ENCODE peak calls at places on chromosome 1, in eight cellular contexts. One of them, this sample, is unnamed. For H3K36me3, the result is how much of the 10 kb centered on the place peaks cover.

GRCh38 chr1:40944841-40945430 is 34.6 kb upstream of the CTPS1 start:
- DNase-seq in tibial artery: peak
- DNase-seq in CD8-positive, alpha-beta T cell: no peak
- DNase-seq in heart right ventricle: no peak
- DNase-seq in body of pancreas: peak
- DNase-seq in cardiac muscle cell: peak
- DNase-seq in bronchial epithelial cell: no peak
- DNase-seq in adrenal gland: peak
- DNase-seq in this sample: no peak

GRCh38 chr1:202105571-202106339 is 17.0 kb upstream of the GPR37L1 start:
- DNase-seq in cardiac muscle cell: peak
- DNase-seq in body of pancreas: peak
- DNase-seq in tibial artery: no peak
- DNase-seq in heart right ventricle: no peak
- DNase-seq in bronchial epithelial cell: peak
- DNase-seq in adrenal gland: no peak
- DNase-seq in CD8-positive, alpha-beta T cell: no peak
- DNase-seq in this sample: no peak

GRCh38 chr1:66300280-66300973 is 233.5 kb upstream of the SGIP1 start:
- DNase-seq in cardiac muscle cell: peak
- DNase-seq in CD8-positive, alpha-beta T cell: no peak
- DNase-seq in heart right ventricle: no peak
- DNase-seq in adrenal gland: no peak
- DNase-seq in body of pancreas: no peak
- DNase-seq in tibial artery: no peak
- DNase-seq in bronchial epithelial cell: no peak
- DNase-seq in this sample: no peak

GRCh38 chr1:201268604-201269151 is 14.6 kb upstream of the PKP1 start:
- DNase-seq in cardiac muscle cell: peak
- DNase-seq in adrenal gland: peak
- DNase-seq in body of pancreas: no peak
- DNase-seq in heart right ventricle: no peak
- DNase-seq in bronchial epithelial cell: peak
- DNase-seq in tibial artery: no peak
- DNase-seq in CD8-positive, alpha-beta T cell: no peak
- DNase-seq in this sample: no peak

GRCh38 chr1:59100975-59101374 is 195.9 kb upstream of the FGGY start:
- DNase-seq in CD8-positive, alpha-beta T cell: no peak
- DNase-seq in body of pancreas: no peak
- DNase-seq in cardiac muscle cell: no peak
- DNase-seq in adrenal gland: no peak
- DNase-seq in heart right ventricle: no peak
- DNase-seq in tibial artery: no peak
- DNase-seq in bronchial epithelial cell: no peak
- DNase-seq in this sample: no peak

GRCh38 chr1:213669964-213670691 is 317.6 kb upstream of the PROX1 start:
- DNase-seq in heart right ventricle: no peak
- DNase-seq in CD8-positive, alpha-beta T cell: peak
- DNase-seq in bronchial epithelial cell: no peak
- DNase-seq in tibial artery: no peak
- DNase-seq in cardiac muscle cell: no peak
- DNase-seq in adrenal gland: no peak
- DNase-seq in body of pancreas: no peak
- DNase-seq in this sample: no peak

GRCh38 chr1:30320581-30320890 is 402.8 kb downstream of the MATN1 start:
- DNase-seq in body of pancreas: no peak
- DNase-seq in bronchial epithelial cell: no peak
- DNase-seq in heart right ventricle: no peak
- DNase-seq in adrenal gland: peak
- DNase-seq in tibial artery: peak
- DNase-seq in CD8-positive, alpha-beta T cell: no peak
- DNase-seq in cardiac muscle cell: no peak
- DNase-seq in this sample: no peak

GRCh38 chr1:25084407-25084806 is 147.9 kb downstream of the SYF2 start:
- DNase-seq in bronchial epithelial cell: no peak
- DNase-seq in CD8-positive, alpha-beta T cell: no peak
- DNase-seq in adrenal gland: no peak
- DNase-seq in heart right ventricle: no peak
- DNase-seq in body of pancreas: no peak
- DNase-seq in tibial artery: no peak
- DNase-seq in cardiac muscle cell: no peak
- DNase-seq in this sample: no peak

GRCh38 chr1:39087109-39087834 is 61.1 kb downstream of the NDUFS5 start:
- DNase-seq in body of pancreas: no peak
- DNase-seq in heart right ventricle: peak
- DNase-seq in adrenal gland: peak
- DNase-seq in bronchial epithelial cell: peak
- DNase-seq in tibial artery: no peak
- DNase-seq in CD8-positive, alpha-beta T cell: no peak
- DNase-seq in cardiac muscle cell: peak
- DNase-seq in this sample: no peak

GRCh38 chr1:40901886-40902633 is 39.9 kb upstream of the CITED4 start:
- DNase-seq in body of pancreas: no peak
- DNase-seq in bronchial epithelial cell: peak
- DNase-seq in adrenal gland: no peak
- DNase-seq in cardiac muscle cell: peak
- DNase-seq in CD8-positive, alpha-beta T cell: no peak
- DNase-seq in heart right ventricle: peak
- DNase-seq in tibial artery: peak
- DNase-seq in this sample: no peak

GRCh38 chr1:229323205-229323604 is 19.6 kb downstream of the CCSAP start:
- DNase-seq in tibial artery: no peak
- DNase-seq in CD8-positive, alpha-beta T cell: no peak
- DNase-seq in cardiac muscle cell: no peak
- DNase-seq in adrenal gland: no peak
- DNase-seq in heart right ventricle: no peak
- DNase-seq in bronchial epithelial cell: no peak
- DNase-seq in body of pancreas: no peak
- DNase-seq in this sample: no peak

GRCh38 chr1:201614262-201615015 is 75.5 kb downstream of the NAV1 start:
- DNase-seq in CD8-positive, alpha-beta T cell: no peak
- DNase-seq in body of pancreas: peak
- DNase-seq in heart right ventricle: peak
- DNase-seq in adrenal gland: no peak
- DNase-seq in bronchial epithelial cell: no peak
- DNase-seq in tibial artery: no peak
- DNase-seq in cardiac muscle cell: peak
- DNase-seq in this sample: no peak

GRCh38 chr1:27643626-27644368 is 8.8 kb upstream of the FGR start:
- DNase-seq in cardiac muscle cell: peak
- DNase-seq in heart right ventricle: peak
- DNase-seq in CD8-positive, alpha-beta T cell: peak
- DNase-seq in body of pancreas: peak
- DNase-seq in adrenal gland: peak
- DNase-seq in bronchial epithelial cell: peak
- DNase-seq in tibial artery: no peak
- DNase-seq in this sample: no peak

GRCh38 chr1:24903560-24903954 is 26.5 kb downstream of the RUNX3 start:
- DNase-seq in heart right ventricle: no peak
- DNase-seq in tibial artery: peak
- DNase-seq in CD8-positive, alpha-beta T cell: no peak
- DNase-seq in bronchial epithelial cell: no peak
- DNase-seq in adrenal gland: peak
- DNase-seq in cardiac muscle cell: no peak
- DNase-seq in body of pancreas: no peak
- DNase-seq in this sample: no peak

GRCh38 chr1:245166471-245166885 is 11.7 kb downstream of the KIF26B start:
- DNase-seq in body of pancreas: no peak
- DNase-seq in tibial artery: no peak
- DNase-seq in heart right ventricle: no peak
- DNase-seq in cardiac muscle cell: peak
- DNase-seq in CD8-positive, alpha-beta T cell: no peak
- DNase-seq in adrenal gland: no peak
- DNase-seq in bronchial epithelial cell: no peak
- DNase-seq in this sample: no peak

GRCh38 chr1:41898191-41898713 is 20.5 kb downstream of the HIVEP3 start:
- DNase-seq in heart right ventricle: no peak
- DNase-seq in bronchial epithelial cell: peak
- DNase-seq in adrenal gland: peak
- DNase-seq in CD8-positive, alpha-beta T cell: peak
- DNase-seq in cardiac muscle cell: peak
- DNase-seq in body of pancreas: no peak
- DNase-seq in tibial artery: no peak
- DNase-seq in this sample: peak

GRCh38 chr1:229310833-229311232 is 32.0 kb downstream of the CCSAP start:
- DNase-seq in tibial artery: no peak
- DNase-seq in adrenal gland: no peak
- DNase-seq in bronchial epithelial cell: no peak
- DNase-seq in CD8-positive, alpha-beta T cell: no peak
- DNase-seq in cardiac muscle cell: no peak
- DNase-seq in heart right ventricle: no peak
- DNase-seq in body of pancreas: no peak
- DNase-seq in this sample: no peak

GRCh38 chr1:10152709-10153284 is 57.6 kb upstream of the KIF1B start:
- DNase-seq in CD8-positive, alpha-beta T cell: no peak
- DNase-seq in adrenal gland: peak
- DNase-seq in heart right ventricle: peak
- DNase-seq in bronchial epithelial cell: peak
- DNase-seq in tibial artery: peak
- DNase-seq in body of pancreas: peak
- DNase-seq in cardiac muscle cell: peak
- DNase-seq in this sample: no peak

GRCh38 chr1:175797576-175797975 is 54.2 kb upstream of the TNR start:
- DNase-seq in adrenal gland: no peak
- DNase-seq in cardiac muscle cell: no peak
- DNase-seq in body of pancreas: no peak
- DNase-seq in bronchial epithelial cell: no peak
- DNase-seq in tibial artery: no peak
- DNase-seq in heart right ventricle: no peak
- DNase-seq in CD8-positive, alpha-beta T cell: no peak
- DNase-seq in this sample: no peak

GRCh38 chr1:35266306-35266705 is 2.2 kb upstream of the ZMYM4 start:
- DNase-seq in cardiac muscle cell: no peak
- DNase-seq in bronchial epithelial cell: no peak
- DNase-seq in adrenal gland: no peak
- DNase-seq in CD8-positive, alpha-beta T cell: no peak
- DNase-seq in body of pancreas: no peak
- DNase-seq in tibial artery: no peak
- DNase-seq in heart right ventricle: no peak
- DNase-seq in this sample: no peak

GRCh38 chr1:1842360-1843146 is 48.3 kb downstream of the GNB1 start:
- DNase-seq in body of pancreas: peak
- DNase-seq in heart right ventricle: no peak
- DNase-seq in tibial artery: no peak
- DNase-seq in CD8-positive, alpha-beta T cell: no peak
- DNase-seq in bronchial epithelial cell: no peak
- DNase-seq in adrenal gland: peak
- DNase-seq in cardiac muscle cell: no peak
- DNase-seq in this sample: no peak

GRCh38 chr1:10867138-10867721 is 70.8 kb upstream of the CASZ1 start:
- DNase-seq in CD8-positive, alpha-beta T cell: peak
- DNase-seq in heart right ventricle: peak
- DNase-seq in adrenal gland: peak
- DNase-seq in body of pancreas: peak
- DNase-seq in cardiac muscle cell: peak
- DNase-seq in bronchial epithelial cell: no peak
- DNase-seq in tibial artery: no peak
- DNase-seq in this sample: peak

GRCh38 chr1:55120538-55120937 is 81.2 kb downstream of the PCSK9 start:
- DNase-seq in tibial artery: no peak
- DNase-seq in body of pancreas: no peak
- DNase-seq in adrenal gland: no peak
- DNase-seq in CD8-positive, alpha-beta T cell: no peak
- DNase-seq in bronchial epithelial cell: peak
- DNase-seq in cardiac muscle cell: no peak
- DNase-seq in heart right ventricle: no peak
- DNase-seq in this sample: no peak
- H3K36me3 ChIP-seq in tibial artery: half or more
- H3K36me3 ChIP-seq in body of pancreas: under half
- H3K36me3 ChIP-seq in adrenal gland: under half
- H3K36me3 ChIP-seq in CD8-positive, alpha-beta T cell: half or more
- H3K36me3 ChIP-seq in bronchial epithelial cell: under half
- H3K36me3 ChIP-seq in cardiac muscle cell: half or more
- H3K36me3 ChIP-seq in heart right ventricle: half or more
- H3K36me3 ChIP-seq in this sample: under half

GRCh38 chr1:156948708-156949107 is 28.3 kb downstream of the LRRC71 start:
- DNase-seq in bronchial epithelial cell: no peak
- DNase-seq in tibial artery: peak
- DNase-seq in cardiac muscle cell: no peak
- DNase-seq in adrenal gland: peak
- DNase-seq in body of pancreas: no peak
- DNase-seq in CD8-positive, alpha-beta T cell: no peak
- DNase-seq in heart right ventricle: no peak
- DNase-seq in this sample: no peak
- TF ChIP-seq CTCF in bronchial epithelial cell: peak
- TF ChIP-seq CTCF in tibial artery: no peak
- TF ChIP-seq CTCF in cardiac muscle cell: peak
- TF ChIP-seq CTCF in adrenal gland: no peak
- TF ChIP-seq CTCF in body of pancreas: no peak
- TF ChIP-seq CTCF in CD8-positive, alpha-beta T cell: no peak
- TF ChIP-seq CTCF in heart right ventricle: no peak
- TF ChIP-seq CTCF in this sample: no peak

GRCh38 chr1:169868978-169869377 is 24.7 kb downstream of the SCYL3 start:
- DNase-seq in tibial artery: no peak
- DNase-seq in CD8-positive, alpha-beta T cell: no peak
- DNase-seq in bronchial epithelial cell: peak
- DNase-seq in adrenal gland: no peak
- DNase-seq in heart right ventricle: no peak
- DNase-seq in cardiac muscle cell: no peak
- DNase-seq in body of pancreas: no peak
- DNase-seq in this sample: no peak
- H3K36me3 ChIP-seq in tibial artery: half or more
- H3K36me3 ChIP-seq in CD8-positive, alpha-beta T cell: half or more
- H3K36me3 ChIP-seq in bronchial epithelial cell: under half
- H3K36me3 ChIP-seq in adrenal gland: under half
- H3K36me3 ChIP-seq in heart right ventricle: half or more
- H3K36me3 ChIP-seq in cardiac muscle cell: half or more
- H3K36me3 ChIP-seq in body of pancreas: under half
- H3K36me3 ChIP-seq in this sample: under half

GRCh38 chr1:47759581-47760247 is 237.5 kb downstream of the TRABD2B start:
- DNase-seq in adrenal gland: no peak
- DNase-seq in cardiac muscle cell: no peak
- DNase-seq in bronchial epithelial cell: no peak
- DNase-seq in CD8-positive, alpha-beta T cell: no peak
- DNase-seq in body of pancreas: no peak
- DNase-seq in tibial artery: no peak
- DNase-seq in heart right ventricle: no peak
- DNase-seq in this sample: no peak
- TF ChIP-seq CTCF in adrenal gland: no peak
- TF ChIP-seq CTCF in cardiac muscle cell: no peak
- TF ChIP-seq CTCF in bronchial epithelial cell: no peak
- TF ChIP-seq CTCF in CD8-positive, alpha-beta T cell: no peak
- TF ChIP-seq CTCF in body of pancreas: no peak
- TF ChIP-seq CTCF in tibial artery: peak
- TF ChIP-seq CTCF in heart right ventricle: no peak
- TF ChIP-seq CTCF in this sample: no peak

DNA sequence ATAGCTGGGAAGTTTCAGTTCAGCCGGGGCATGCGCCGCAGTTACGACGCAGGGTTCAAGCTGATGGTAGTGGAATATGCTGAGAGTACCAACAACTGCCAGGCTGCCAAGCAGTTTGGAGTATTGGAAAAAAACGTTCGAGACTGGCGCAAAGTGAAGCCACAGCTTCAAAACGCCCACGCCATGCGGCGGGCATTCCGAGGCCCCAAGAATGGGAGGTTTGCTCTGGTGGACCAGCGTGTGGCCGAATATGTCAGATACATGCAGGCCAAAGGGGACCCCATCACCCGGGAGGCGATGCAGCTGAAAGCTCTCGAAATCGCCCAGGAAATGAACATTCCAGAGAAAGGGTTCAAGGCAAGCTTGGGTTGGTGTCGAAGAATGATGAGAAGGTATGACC is 9.9 kb downstream of the POGK start:
- DNase-seq in tibial artery: no peak
- DNase-seq in body of pancreas: no peak
- DNase-seq in CD8-positive, alpha-beta T cell: no peak
- DNase-seq in cardiac muscle cell: no peak
- DNase-seq in bronchial epithelial cell: no peak
- DNase-seq in heart right ventricle: no peak
- DNase-seq in adrenal gland: no peak
- DNase-seq in this sample: no peak
- H3K36me3 ChIP-seq in tibial artery: half or more
- H3K36me3 ChIP-seq in body of pancreas: under half
- H3K36me3 ChIP-seq in CD8-positive, alpha-beta T cell: half or more
- H3K36me3 ChIP-seq in cardiac muscle cell: half or more
- H3K36me3 ChIP-seq in bronchial epithelial cell: under half
- H3K36me3 ChIP-seq in heart right ventricle: half or more
- H3K36me3 ChIP-seq in adrenal gland: under half
- H3K36me3 ChIP-seq in this sample: under half